ENCODE peak calls at places on chromosome 7, in five cellular contexts. R is mucosa of descending colon, J is heart left ventricle, I is pancreas, E is HepG2. T is an unnamed sample.

GRCh38 chr7:143973870-143974446 is 19.3 kb downstream of the OR2F1 start:
- ATAC-seq in I (no peak), R (peak; percentile 49), E (peak; percentile 39), J (no peak), T (no peak)

GRCh38 chr7:5437987-5438386 is 14.4 kb upstream of the TNRC18 start:
- ATAC-seq in I (no peak), R (no peak), J (peak; percentile 87), E (peak; percentile 3), T (no peak)

GRCh38 chr7:127807340-127807739 is 155.3 kb downstream of the SND1 start:
- ATAC-seq in R (no peak), J (no peak), E (no peak), I (no peak), T (no peak)

GRCh38 chr7:56287429-56288138 is 171.4 kb upstream of the NUPR2 start:
- ATAC-seq in E (peak; percentile 37), R (no peak), J (no peak), I (peak; percentile 89), T (peak; percentile 48)

GRCh38 chr7:1297476-1297972 is 64.9 kb downstream of the UNCX start:
- ATAC-seq in R (peak; percentile 34), I (no peak), E (no peak), J (no peak), T (no peak)

GRCh38 chr7:55109384-55110167 is 90.8 kb downstream of the EGFR start:
- ATAC-seq in R (no peak), J (peak; percentile 29), E (no peak), I (no peak), T (no peak)

GRCh38 chr7:101680406-101681145 is 51.5 kb upstream of the MYL10 start:
- ATAC-seq in E (no peak), I (peak; percentile 17), J (no peak), R (no peak), T (no peak)

GRCh38 chr7:98409843-98410242 is 9.0 kb upstream of the BAIAP2L1 start:
- ATAC-seq in E (no peak), I (peak; percentile 63), J (no peak), R (peak; percentile 96), T (no peak)

GRCh38 chr7:26630941-26631580 is 233.3 kb downstream of the SKAP2 start:
- ATAC-seq in E (no peak), I (no peak), J (no peak), R (no peak), T (no peak)

GRCh38 chr7:5693529-5693928 is 87.9 kb downstream of the RNF216 start:
- ATAC-seq in J (peak; percentile 69), R (peak; percentile 51), I (peak; percentile 6), E (no peak), T (peak; percentile 17)

GRCh38 chr7:1531263-1531978 is 919 bp downstream of the MAFK start:
- ATAC-seq in J (no peak), R (peak; percentile 7), I (peak; percentile 25), E (peak; percentile 21), T (peak; percentile 5)

GRCh38 chr7:149071182-149071635 is 19.3 kb downstream of the ZNF786 start:
- ATAC-seq in E (no peak), I (no peak), R (peak; percentile 19), J (no peak), T (no peak)
- H3K36me3 ChIP-seq in E (peaks cover 23% of the 10 kb centered on the region), I (no peaks in the 10 kb centered on the region), R (no peaks in the 10 kb centered on the region), J (peaks cover 11% of the 10 kb centered on the region), T (no peaks in the 10 kb centered on the region)

DNA sequence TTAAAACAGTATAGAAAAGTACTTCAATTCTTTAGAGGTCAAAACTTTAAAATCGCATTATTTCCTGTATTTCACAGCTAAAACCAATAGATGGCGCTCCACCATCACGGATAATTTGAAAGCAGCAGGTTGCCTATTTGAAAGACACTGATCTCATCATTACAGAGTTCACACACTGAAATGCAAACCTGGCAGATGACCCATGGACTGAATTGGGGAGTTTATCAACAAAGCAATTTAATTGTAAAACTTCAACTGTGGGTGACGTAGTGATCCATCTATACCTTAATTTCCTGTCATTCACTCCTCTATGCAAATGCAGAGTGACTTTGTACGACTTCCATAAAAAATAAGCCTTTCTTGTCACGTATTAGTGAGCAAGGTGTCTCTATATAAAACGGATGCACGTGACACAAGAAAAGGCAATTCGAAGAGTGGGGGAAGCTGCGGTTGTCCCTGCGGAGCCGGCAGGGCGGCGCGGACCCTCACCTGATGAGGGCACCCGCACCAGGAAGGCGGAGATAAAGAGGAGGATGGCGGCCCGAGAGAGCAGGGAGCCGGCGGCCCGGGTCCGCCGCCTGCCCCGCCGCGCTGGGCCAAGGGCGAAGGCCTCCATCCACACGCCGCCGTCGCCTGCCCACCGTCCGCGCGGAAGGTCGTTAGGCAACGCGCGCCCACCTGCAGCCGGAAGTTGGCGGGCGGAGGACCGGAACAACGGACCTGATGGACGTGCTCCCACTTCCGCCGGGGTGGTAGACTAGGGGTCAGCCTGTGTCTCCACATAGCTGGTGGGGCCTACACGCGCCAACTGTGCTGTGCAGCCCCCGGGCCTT is at the start of gene ZPBP:
- ATAC-seq in R (peak; percentile 84), I (peak; percentile 94), E (peak; percentile 50), J (no peak), T (no peak)
- TF ChIP-seq CTCF in R (peak; percentile 14), I (peak; percentile 73), E (peak; percentile 72), J (peak; percentile 66), T (peak; percentile 64)

DNA sequence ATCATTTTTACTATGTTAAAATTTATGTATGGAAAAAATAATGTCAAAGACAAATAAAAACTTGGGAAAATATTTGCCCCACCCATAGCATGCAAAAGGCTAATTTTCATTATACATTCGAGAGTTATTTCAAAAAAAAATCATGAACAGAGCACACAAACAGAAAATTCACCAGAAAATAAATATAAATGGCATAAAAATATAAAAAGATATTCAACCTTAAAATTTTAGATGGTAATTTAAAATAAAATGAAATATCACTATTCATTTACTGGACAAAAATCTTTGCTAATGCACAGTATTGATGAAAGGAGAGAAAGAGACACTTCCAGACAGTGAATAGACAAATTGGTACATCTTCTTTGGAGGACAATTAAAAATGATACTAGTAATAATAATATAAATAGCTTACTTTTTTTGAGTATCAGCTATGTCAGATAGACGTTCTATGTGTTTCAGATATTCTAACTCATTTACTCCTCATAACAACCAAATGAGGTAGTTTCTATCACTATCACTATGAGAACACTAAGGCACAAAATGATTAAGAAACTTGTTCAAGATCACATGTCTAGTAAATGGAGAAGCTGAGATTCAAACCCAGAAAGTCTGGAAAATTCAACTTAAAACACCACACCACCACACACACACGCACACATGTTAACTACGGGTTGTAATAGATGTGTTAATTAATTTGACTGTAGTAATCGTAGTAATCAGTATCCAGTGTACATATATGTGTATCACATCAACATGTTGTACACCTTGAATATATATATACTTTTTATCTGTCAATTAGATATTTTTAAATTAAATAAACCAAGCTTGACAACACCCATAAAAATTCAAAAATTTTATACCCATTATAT is 63.0 kb downstream of the CCDC71L start:
- ATAC-seq in I (no peak), R (no peak), J (no peak), E (no peak), T (no peak)
- H3K4me3 ChIP-seq in I (peak overlapping the region; percentile 39), R (no peak overlapping the region), J (peak overlapping the region; percentile 57), E (no peak overlapping the region), T (peak overlapping the region; percentile 33)

DNA sequence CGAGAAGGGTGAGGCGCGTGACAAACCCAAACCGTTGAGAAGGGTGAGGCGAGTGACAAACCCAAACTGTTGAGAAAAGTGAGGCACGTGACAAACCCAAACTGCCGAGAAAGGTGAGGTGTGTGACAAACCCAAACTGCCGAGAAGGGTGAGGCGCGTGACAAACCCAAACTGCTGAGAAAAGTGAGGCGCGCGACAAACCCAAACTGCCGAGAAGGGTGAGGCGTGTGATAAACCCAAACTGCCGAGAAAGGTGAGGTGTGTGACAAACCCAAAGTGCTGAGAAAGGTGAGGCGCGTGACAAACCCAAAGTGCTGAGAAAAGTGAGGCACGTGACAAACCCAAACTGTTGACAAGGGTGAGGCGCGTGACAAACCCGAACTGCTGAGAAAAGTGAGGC is 25.0 kb downstream of the ESYT2 start:
- ATAC-seq in R (no peak), I (no peak), E (no peak), J (no peak), T (no peak)
- H3K36me3 ChIP-seq in R (no peaks in the 10 kb centered on the region), I (no peaks in the 10 kb centered on the region), E (peaks cover 18% of the 10 kb centered on the region), J (no peaks in the 10 kb centered on the region), T (peaks cover 14% of the 10 kb centered on the region)

GRCh38 chr7:105594034-105594433 is 12.7 kb upstream of the EFCAB10 start:
- ATAC-seq in J (no peak), R (no peak), E (peak; percentile 39), I (peak; percentile 53), T (no peak)
- TF ChIP-seq CTCF in J (no peak), R (no peak), E (no peak), I (no peak), T (no peak)

T was measured in gastroesophageal sphincter.